ENCODE peak calls at places on chromosomes 13 and 19, in five cellular contexts. One of them, this sample, is unnamed. For H3K4me1, the result is how much of the 10 kb centered on the place peaks cover.

GRCh38 chr19:5349041-5349440 is 8.4 kb upstream of the PTPRS start:
- DNase-seq in lung: no peak
- DNase-seq in adrenal gland: no peak
- DNase-seq in K562: no peak
- DNase-seq in upper lobe of right lung: no peak
- DNase-seq in this sample: no peak

GRCh38 chr13:99990045-99990977 is 8.7 kb downstream of the ZIC2 start:
- DNase-seq in lung: no peak
- DNase-seq in adrenal gland: no peak
- DNase-seq in K562: no peak
- DNase-seq in upper lobe of right lung: no peak
- DNase-seq in this sample: no peak

GRCh38 chr13:66994097-66994496 is 236.0 kb downstream of the PCDH9 start:
- DNase-seq in lung: peak
- DNase-seq in adrenal gland: peak
- DNase-seq in K562: peak
- DNase-seq in upper lobe of right lung: peak
- DNase-seq in this sample: no peak

GRCh38 chr13:48235100-48235813 is 2.3 kb downstream of the ITM2B start:
- DNase-seq in lung: no peak
- DNase-seq in adrenal gland: peak
- DNase-seq in K562: no peak
- DNase-seq in upper lobe of right lung: no peak
- DNase-seq in this sample: no peak

GRCh38 chr13:87094646-87095045 is 576.5 kb upstream of the SLITRK5 start:
- DNase-seq in lung: no peak
- DNase-seq in adrenal gland: no peak
- DNase-seq in K562: no peak
- DNase-seq in upper lobe of right lung: no peak
- DNase-seq in this sample: no peak

GRCh38 chr13:47241446-47241845 is 344.6 kb upstream of the HTR2A start:
- DNase-seq in lung: no peak
- DNase-seq in adrenal gland: no peak
- DNase-seq in K562: no peak
- DNase-seq in upper lobe of right lung: no peak
- DNase-seq in this sample: no peak

GRCh38 chr13:20867408-20867807 is 35.1 kb downstream of the XPO4 start:
- DNase-seq in lung: no peak
- DNase-seq in adrenal gland: no peak
- DNase-seq in K562: no peak
- DNase-seq in upper lobe of right lung: no peak
- DNase-seq in this sample: no peak

GRCh38 chr19:19039901-19040300 is 6.5 kb downstream of the ARMC6 start:
- DNase-seq in lung: no peak
- DNase-seq in adrenal gland: no peak
- DNase-seq in K562: no peak
- DNase-seq in upper lobe of right lung: no peak
- DNase-seq in this sample: no peak

GRCh38 chr13:113769106-113769505 is 10.1 kb downstream of the TMEM255B start:
- DNase-seq in lung: no peak
- DNase-seq in adrenal gland: no peak
- DNase-seq in K562: no peak
- DNase-seq in upper lobe of right lung: peak
- DNase-seq in this sample: no peak

GRCh38 chr13:95937700-95938320 is 115.4 kb downstream of the UGGT2 start:
- DNase-seq in lung: no peak
- DNase-seq in adrenal gland: no peak
- DNase-seq in K562: no peak
- DNase-seq in upper lobe of right lung: no peak
- DNase-seq in this sample: no peak

GRCh38 chr13:33543089-33543459 is 257.5 kb upstream of the STARD13 start:
- DNase-seq in lung: no peak
- DNase-seq in adrenal gland: no peak
- DNase-seq in K562: no peak
- DNase-seq in upper lobe of right lung: no peak
- DNase-seq in this sample: no peak

GRCh38 chr13:58399263-58399662 is 767.7 kb downstream of the PCDH17 start:
- DNase-seq in lung: no peak
- DNase-seq in adrenal gland: no peak
- DNase-seq in K562: no peak
- DNase-seq in upper lobe of right lung: no peak
- DNase-seq in this sample: no peak

GRCh38 chr13:93298741-93299140 is 72.1 kb downstream of the GPC6 start:
- DNase-seq in lung: no peak
- DNase-seq in adrenal gland: no peak
- DNase-seq in K562: no peak
- DNase-seq in upper lobe of right lung: no peak
- DNase-seq in this sample: no peak

GRCh38 chr19:30328096-30328495 is 44.1 kb upstream of the ZNF536 start:
- DNase-seq in lung: no peak
- DNase-seq in adrenal gland: no peak
- DNase-seq in K562: no peak
- DNase-seq in upper lobe of right lung: no peak
- DNase-seq in this sample: no peak
- H3K4me1 ChIP-seq in lung: under half
- H3K4me1 ChIP-seq in adrenal gland: under half
- H3K4me1 ChIP-seq in K562: under half
- H3K4me1 ChIP-seq in upper lobe of right lung: under half
- H3K4me1 ChIP-seq in this sample: under half

GRCh38 chr13:51825165-51825592 is 19.8 kb downstream of the TMEM272 start:
- DNase-seq in lung: no peak
- DNase-seq in adrenal gland: no peak
- DNase-seq in K562: no peak
- DNase-seq in upper lobe of right lung: no peak
- DNase-seq in this sample: peak
- H3K27ac ChIP-seq in lung: no peak
- H3K27ac ChIP-seq in adrenal gland: no peak
- H3K27ac ChIP-seq in K562: no peak
- H3K27ac ChIP-seq in upper lobe of right lung: peak
- H3K27ac ChIP-seq in this sample: peak

GRCh38 chr13:30340367-30341184 is 33.2 kb upstream of the KATNAL1 start:
- DNase-seq in lung: peak
- DNase-seq in adrenal gland: peak
- DNase-seq in K562: peak
- DNase-seq in upper lobe of right lung: no peak
- DNase-seq in this sample: no peak

GRCh38 chr13:30341815-30342570 is 34.6 kb upstream of the KATNAL1 start:
- DNase-seq in lung: peak
- DNase-seq in adrenal gland: peak
- DNase-seq in K562: no peak
- DNase-seq in upper lobe of right lung: peak
- DNase-seq in this sample: no peak

GRCh38 chr13:30338952-30339351 is 31.6 kb upstream of the KATNAL1 start:
- DNase-seq in lung: no peak
- DNase-seq in adrenal gland: no peak
- DNase-seq in K562: no peak
- DNase-seq in upper lobe of right lung: no peak
- DNase-seq in this sample: no peak

GRCh38 chr13:30338331-30338851 is 31.0 kb upstream of the KATNAL1 start:
- DNase-seq in lung: no peak
- DNase-seq in adrenal gland: peak
- DNase-seq in K562: no peak
- DNase-seq in upper lobe of right lung: no peak
- DNase-seq in this sample: no peak

DNA sequence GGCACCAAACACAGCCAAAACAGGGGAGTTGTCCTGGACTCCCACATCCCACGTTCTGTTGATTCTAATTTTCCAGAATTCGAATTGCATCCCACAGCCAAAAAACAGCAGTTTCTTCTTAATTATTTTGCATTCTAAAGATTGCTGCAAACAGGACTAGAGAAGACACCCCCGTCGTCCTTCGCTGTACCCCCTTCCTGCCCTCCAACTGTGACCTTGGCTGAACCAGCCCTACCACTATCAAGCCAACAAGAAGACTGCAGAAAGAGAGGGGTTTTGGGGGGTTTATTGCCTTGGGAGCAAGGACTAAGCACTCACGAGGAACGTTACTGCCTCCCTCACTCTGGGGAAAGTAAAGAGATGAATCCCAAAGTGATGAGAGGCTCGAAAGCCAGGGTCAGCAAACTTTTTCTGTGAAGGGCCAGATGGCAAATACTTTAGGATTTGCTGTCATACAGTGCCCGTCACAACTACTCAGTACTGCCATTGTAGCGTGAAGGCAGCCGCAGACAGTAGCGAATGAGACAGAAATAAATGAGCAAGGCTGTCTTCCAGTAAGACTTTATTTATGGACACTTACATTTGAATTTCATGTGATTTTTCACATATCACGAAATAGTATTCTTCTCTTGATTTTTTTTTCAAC is 32.5 kb upstream of the KATNAL1 start:
- DNase-seq in lung: no peak
- DNase-seq in adrenal gland: no peak
- DNase-seq in K562: no peak
- DNase-seq in upper lobe of right lung: no peak
- DNase-seq in this sample: no peak
- H3K4me3 ChIP-seq in lung: no peak
- H3K4me3 ChIP-seq in adrenal gland: no peak
- H3K4me3 ChIP-seq in K562: no peak
- H3K4me3 ChIP-seq in upper lobe of right lung: no peak
- H3K4me3 ChIP-seq in this sample: no peak

GRCh38 chr13:98476106-98476505 is 100.8 kb downstream of the STK24 start:
- DNase-seq in lung: no peak
- DNase-seq in adrenal gland: no peak
- DNase-seq in K562: no peak
- DNase-seq in upper lobe of right lung: no peak
- DNase-seq in this sample: no peak
- H3K4me1 ChIP-seq in lung: under half
- H3K4me1 ChIP-seq in adrenal gland: under half
- H3K4me1 ChIP-seq in K562: under half
- H3K4me1 ChIP-seq in upper lobe of right lung: under half
- H3K4me1 ChIP-seq in this sample: under half

DNA sequence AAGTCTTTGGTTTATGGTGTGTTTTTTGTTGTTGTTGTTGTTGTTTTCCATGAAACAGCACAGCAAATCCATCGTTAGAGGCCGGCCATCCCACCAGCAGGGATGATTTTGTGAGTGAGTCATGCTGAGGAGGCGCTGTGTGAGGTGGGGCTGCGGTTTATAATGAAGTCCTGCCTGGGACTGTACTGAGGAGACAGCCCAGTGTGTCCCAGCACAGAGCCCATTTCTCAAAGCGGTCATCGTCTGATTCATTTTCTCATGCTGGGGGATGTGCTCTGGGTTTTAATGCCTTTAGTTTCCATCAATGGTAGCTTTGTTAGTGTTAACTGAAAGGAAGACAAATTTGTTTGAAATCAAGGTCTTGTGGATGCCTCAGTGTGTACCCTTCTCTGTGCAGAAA is 129.3 kb upstream of the SERP2 start:
- DNase-seq in lung: no peak
- DNase-seq in adrenal gland: no peak
- DNase-seq in K562: peak
- DNase-seq in upper lobe of right lung: no peak
- DNase-seq in this sample: no peak
- H3K27ac ChIP-seq in lung: no peak
- H3K27ac ChIP-seq in adrenal gland: no peak
- H3K27ac ChIP-seq in K562: no peak
- H3K27ac ChIP-seq in upper lobe of right lung: no peak
- H3K27ac ChIP-seq in this sample: no peak

GRCh38 chr19:48413879-48414623 is 20.6 kb downstream of the GRIN2D start:
- DNase-seq in lung: no peak
- DNase-seq in adrenal gland: no peak
- DNase-seq in K562: no peak
- DNase-seq in upper lobe of right lung: peak
- DNase-seq in this sample: no peak
- H3K4me3 ChIP-seq in lung: no peak
- H3K4me3 ChIP-seq in adrenal gland: no peak
- H3K4me3 ChIP-seq in K562: no peak
- H3K4me3 ChIP-seq in upper lobe of right lung: no peak
- H3K4me3 ChIP-seq in this sample: no peak

DNA sequence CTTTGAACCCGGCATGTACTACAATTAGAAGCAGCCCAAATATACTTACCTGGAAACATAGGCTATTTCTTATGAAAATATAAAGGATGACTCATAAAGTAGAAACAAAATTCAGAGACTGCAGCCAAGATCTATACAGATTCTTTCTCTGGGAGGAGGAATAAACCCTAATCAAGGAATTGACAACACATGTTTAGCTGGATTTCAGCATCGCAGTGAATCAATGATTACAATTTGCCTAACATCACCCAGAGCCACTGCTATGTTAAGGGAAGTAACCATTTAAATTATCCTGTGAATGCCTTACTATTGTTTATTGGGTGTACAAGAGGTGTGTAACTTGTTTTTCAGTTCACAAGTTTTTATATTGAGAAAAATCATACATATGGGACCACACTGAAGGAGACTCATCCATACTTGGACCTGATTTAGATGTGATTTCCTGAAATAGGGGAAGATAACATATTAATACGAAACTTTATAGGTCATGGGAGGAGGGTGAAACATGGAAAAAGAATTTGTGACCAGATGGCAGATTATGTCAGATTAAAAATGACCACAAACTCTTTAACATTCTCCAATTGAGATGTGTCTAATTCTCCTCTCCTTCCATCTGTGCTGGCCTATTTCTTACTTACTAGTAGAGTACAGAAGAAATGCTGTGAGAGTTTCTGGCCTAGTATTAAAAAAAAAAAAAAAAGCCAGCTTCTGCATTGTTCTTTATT is 1168.4 kb downstream of the SLITRK1 start:
- DNase-seq in lung: no peak
- DNase-seq in adrenal gland: no peak
- DNase-seq in K562: no peak
- DNase-seq in upper lobe of right lung: no peak
- DNase-seq in this sample: no peak
- H3K4me1 ChIP-seq in lung: under half
- H3K4me1 ChIP-seq in adrenal gland: under half
- H3K4me1 ChIP-seq in K562: under half
- H3K4me1 ChIP-seq in upper lobe of right lung: under half
- H3K4me1 ChIP-seq in this sample: under half

GRCh38 chr19:41861846-41862245 is 1.8 kb downstream of the RPS19 start:
- DNase-seq in lung: no peak
- DNase-seq in adrenal gland: no peak
- DNase-seq in K562: no peak
- DNase-seq in upper lobe of right lung: no peak
- DNase-seq in this sample: no peak

GRCh38 chr19:41861098-41861768 is 1.2 kb downstream of the RPS19 start:
- DNase-seq in lung: no peak
- DNase-seq in adrenal gland: no peak
- DNase-seq in K562: no peak
- DNase-seq in upper lobe of right lung: no peak
- DNase-seq in this sample: no peak

GRCh38 chr19:41862445-41862986 is 2.5 kb downstream of the RPS19 start:
- DNase-seq in lung: no peak
- DNase-seq in adrenal gland: no peak
- DNase-seq in K562: no peak
- DNase-seq in upper lobe of right lung: no peak
- DNase-seq in this sample: no peak

GRCh38 chr19:41864374-41864773 is 4.3 kb downstream of the RPS19 start:
- DNase-seq in lung: no peak
- DNase-seq in adrenal gland: no peak
- DNase-seq in K562: no peak
- DNase-seq in upper lobe of right lung: no peak
- DNase-seq in this sample: no peak

GRCh38 chr19:41863209-41863931 is 3.3 kb downstream of the RPS19 start:
- DNase-seq in lung: no peak
- DNase-seq in adrenal gland: no peak
- DNase-seq in K562: no peak
- DNase-seq in upper lobe of right lung: no peak
- DNase-seq in this sample: no peak
- H3K27ac ChIP-seq in lung: no peak
- H3K27ac ChIP-seq in adrenal gland: no peak
- H3K27ac ChIP-seq in K562: peak
- H3K27ac ChIP-seq in upper lobe of right lung: no peak
- H3K27ac ChIP-seq in this sample: peak

This sample was measured in naive thymus-derived CD4-positive, alpha-beta T cell.